ENCODE peak calls at places on chromosomes 3 and 15, in six cellular contexts. L is psoas muscle, H is ascending aorta, P is astrocyte, M is hepatocyte, G is esophagus muscularis mucosa. J is an unnamed sample. For H3K9me3 and H3K4me1, the result is how much of the 10 kb centered on the place peaks cover.

GRCh38 chr15:29129903-29130302 is 139.7 kb downstream of the NSMCE3 start:
- DNase-seq in L (no peak), H (no peak), P (no peak), M (no peak), G (no peak), J (no peak)

GRCh38 chr3:46998121-46998851 is 18.8 kb downstream of the NBEAL2 start:
- DNase-seq in L (peak), H (peak), P (no peak), M (peak), G (no peak), J (peak)

GRCh38 chr3:178386880-178387279 is 149.4 kb upstream of the KCNMB2 start:
- DNase-seq in L (no peak), H (no peak), P (no peak), M (no peak), G (no peak), J (no peak)

GRCh38 chr15:60757831-60758570 is 279.1 kb upstream of the ICE2 start:
- DNase-seq in L (no peak), H (no peak), P (no peak), M (peak), G (no peak), J (no peak)

GRCh38 chr3:141485578-141486415 is 1.0 kb upstream of the RASA2 start:
- DNase-seq in L (no peak), H (no peak), P (peak), M (peak), G (no peak), J (peak)

GRCh38 chr3:158712443-158712842 is 19.8 kb downstream of the RARRES1 start:
- DNase-seq in L (no peak), H (no peak), P (no peak), M (no peak), G (no peak), J (no peak)

GRCh38 chr3:112395166-112395894 is 62.4 kb downstream of the CD200 start:
- DNase-seq in L (no peak), H (no peak), P (peak), M (no peak), G (no peak), J (no peak)

GRCh38 chr3:151751161-151751560 is 17.4 kb downstream of the AADACL2 start:
- DNase-seq in L (no peak), H (no peak), P (peak), M (no peak), G (no peak), J (no peak)

GRCh38 chr3:54171951-54172350 is 49.6 kb downstream of the CACNA2D3 start:
- DNase-seq in L (no peak), H (no peak), P (no peak), M (no peak), G (no peak), J (no peak)

GRCh38 chr15:39199076-39199475 is 381.8 kb upstream of the THBS1 start:
- DNase-seq in L (no peak), H (no peak), P (no peak), M (no peak), G (no peak), J (no peak)

GRCh38 chr3:50167069-50167781 is 12.1 kb downstream of the SEMA3F start:
- DNase-seq in L (no peak), H (no peak), P (peak), M (no peak), G (no peak), J (peak)

DNA sequence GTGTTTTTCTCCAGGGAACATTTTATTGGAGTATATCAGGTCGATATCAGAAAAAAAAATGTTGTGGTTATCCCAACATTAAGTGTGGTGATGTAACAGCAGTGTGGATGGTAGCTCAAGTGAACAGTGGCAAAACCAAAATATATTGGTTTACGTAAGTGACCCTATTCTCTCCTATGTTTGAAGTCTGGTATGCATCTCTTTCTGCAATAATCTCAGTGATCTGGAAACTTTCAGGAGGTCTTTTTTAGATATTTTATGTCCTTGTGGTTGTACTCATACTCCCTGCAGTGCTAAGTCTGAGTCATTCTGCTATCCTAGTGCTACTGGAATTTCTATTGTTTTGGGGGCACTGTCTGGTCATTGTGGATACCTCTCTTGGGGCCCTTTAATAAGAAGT is 137.9 kb downstream of the SNRPN start:
- DNase-seq in L (no peak), H (no peak), P (peak), M (no peak), G (no peak), J (no peak)
- H3K9me3 ChIP-seq in L (half or more), H (under half), P (under half), M (under half), G (half or more), J (under half)

DNA sequence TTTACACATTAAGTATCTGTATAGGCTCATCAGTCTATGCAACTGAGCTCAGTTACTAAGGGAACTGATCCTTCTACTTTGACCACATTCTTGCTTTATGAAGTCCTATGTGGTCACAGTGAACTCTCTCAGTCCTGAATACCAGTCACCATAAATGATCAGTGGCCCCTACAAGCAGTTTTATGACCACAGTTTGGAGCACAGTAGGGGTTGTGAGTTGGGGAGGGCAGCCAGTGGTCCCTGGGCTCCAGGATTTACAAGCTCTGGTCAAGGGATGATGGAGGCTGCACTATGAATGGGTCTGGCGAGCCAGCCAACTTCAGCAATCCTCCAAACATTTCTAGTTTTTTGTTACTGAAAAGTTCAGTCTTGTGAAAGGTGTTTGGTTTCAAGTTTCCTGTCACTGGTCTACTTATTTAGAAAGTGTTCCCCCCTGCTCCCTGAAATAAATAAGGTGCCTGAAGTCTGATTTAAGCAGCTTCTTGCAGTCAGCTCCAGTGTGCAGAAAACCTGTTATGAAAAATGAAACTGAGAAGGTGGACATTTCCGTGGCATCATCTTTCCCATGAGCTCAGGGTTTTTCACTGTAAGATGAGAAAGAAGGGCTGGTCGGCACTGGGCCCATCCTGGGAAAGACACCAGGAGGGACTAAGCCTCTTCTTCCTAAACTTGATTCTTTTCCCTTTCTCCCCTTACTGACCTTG is 75.4 kb downstream of the DAPK2 start:
- DNase-seq in L (no peak), H (no peak), P (no peak), M (no peak), G (no peak), J (no peak)
- H3K4me1 ChIP-seq in L (half or more), H (under half), P (under half), M (under half), G (under half), J (under half)

GRCh38 chr15:72486144-72486543 is 12.0 kb downstream of the ARIH1 start:
- DNase-seq in L (no peak), H (no peak), P (no peak), M (no peak), G (no peak), J (no peak)
- H3K4me3 ChIP-seq in L (no peak), H (no peak), P (no peak), M (no peak), G (no peak), J (no peak)

DNA sequence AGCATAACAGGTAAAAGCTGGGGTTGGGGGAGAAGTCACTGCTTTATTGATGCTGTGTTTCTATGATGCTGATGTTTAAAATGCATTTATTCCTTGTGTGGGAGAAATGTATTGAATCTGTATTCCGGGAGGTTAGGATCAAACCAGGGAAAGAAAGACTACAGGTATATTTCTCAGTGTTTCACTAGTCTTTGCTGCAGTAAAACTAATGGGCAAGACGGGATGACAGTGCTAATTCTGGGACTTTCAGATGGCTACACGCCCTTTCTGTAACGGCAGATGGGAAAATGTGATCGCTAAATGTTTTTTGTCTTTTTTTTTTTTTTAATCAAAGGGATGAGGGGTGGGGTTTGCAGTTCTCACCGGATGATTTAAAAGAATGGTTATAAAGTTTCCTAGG is 392 bp downstream of the CNTN6 start:
- DNase-seq in L (no peak), H (no peak), P (no peak), M (no peak), G (no peak), J (no peak)
- H3K9me3 ChIP-seq in L (under half), H (under half), P (under half), M (under half), G (under half), J (under half)

DNA sequence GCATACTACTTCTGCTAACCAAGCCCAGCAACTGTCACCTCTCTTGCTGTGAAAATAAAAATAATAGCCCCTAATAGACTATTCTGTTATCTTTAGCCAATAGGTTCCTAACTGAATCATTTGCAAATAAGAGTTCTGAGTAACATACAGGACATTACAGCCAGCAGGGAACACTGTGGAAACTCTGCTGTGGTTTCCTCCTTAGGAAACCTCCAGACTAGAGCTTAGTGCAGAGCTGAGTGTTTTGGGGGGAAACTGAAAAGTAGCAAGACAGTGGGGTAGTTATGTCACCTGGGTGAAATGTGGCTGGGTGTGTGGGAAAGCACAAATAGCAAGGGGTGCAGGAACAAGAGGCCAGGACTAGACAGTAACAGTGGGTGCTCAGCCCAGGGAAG is 32.4 kb downstream of the DZIP1L start:
- DNase-seq in L (no peak), H (no peak), P (peak), M (no peak), G (peak), J (no peak)
- H3K4me1 ChIP-seq in L (under half), H (under half), P (half or more), M (under half), G (under half), J (under half)

GRCh38 chr3:53071882-53072431 is 26.1 kb upstream of the SFMBT1 start:
- DNase-seq in L (no peak), H (no peak), P (no peak), M (no peak), G (no peak), J (no peak)

GRCh38 chr3:53074366-53074696 is 28.5 kb upstream of the SFMBT1 start:
- DNase-seq in L (no peak), H (no peak), P (no peak), M (no peak), G (no peak), J (no peak)

GRCh38 chr3:53074761-53075742 is 29.2 kb upstream of the SFMBT1 start:
- DNase-seq in L (no peak), H (no peak), P (no peak), M (no peak), G (no peak), J (no peak)

GRCh38 chr3:53072653-53073552 is 27.0 kb upstream of the SFMBT1 start:
- DNase-seq in L (peak), H (peak), P (peak), M (peak), G (peak), J (peak)

GRCh38 chr3:53073553-53074365 is 27.9 kb upstream of the SFMBT1 start:
- DNase-seq in L (no peak), H (no peak), P (no peak), M (no peak), G (no peak), J (no peak)
- H3K4me3 ChIP-seq in L (peak), H (peak), P (no peak), M (no peak), G (peak), J (peak)

GRCh38 chr15:46518381-46518780 is 883.6 kb downstream of the SQOR start:
- DNase-seq in L (no peak), H (no peak), P (no peak), M (no peak), G (no peak), J (no peak)
- H3K9me3 ChIP-seq in L (under half), H (under half), P (under half), M (under half), G (under half), J (under half)